ENCODE peak calls at places on chromosomes 2 and 18, in eight cellular contexts. S is brain microvascular endothelial cell, Y is fibroblast of pulmonary artery, M is adrenal gland, F is psoas muscle, I is bronchial epithelial cell, K is GM23248, G is left ventricle myocardium inferior. Z is an unnamed sample.

GRCh38 chr18:2572144-2572682 is 856 bp downstream of the NDC80 start:
- DNase-seq in F (no peak), Y (no peak), S (no peak), M (no peak), I (no peak), G (no peak), K (peak; percentile 31), Z (no peak)

GRCh38 chr2:66667288-66667780 is 232.4 kb downstream of the MEIS1 start:
- DNase-seq in F (no peak), Y (no peak), K (no peak), S (no peak), G (no peak), I (no peak), M (no peak), Z (no peak)

GRCh38 chr2:72969706-72970105 is 52.4 kb downstream of the EMX1 start:
- DNase-seq in I (no peak), F (no peak), M (no peak), Y (no peak), G (no peak), K (no peak), S (no peak), Z (no peak)

GRCh38 chr2:212173771-212174510 is 364.7 kb downstream of the ERBB4 start:
- DNase-seq in M (no peak), Y (no peak), K (no peak), S (peak; percentile 12), G (no peak), F (no peak), I (peak; percentile 60), Z (no peak)

GRCh38 chr2:206084870-206085741 is 868 bp downstream of the INO80D start:
- DNase-seq in S (no peak), G (peak; percentile 34), Y (no peak), F (peak; percentile 47), K (peak; percentile 58), M (peak; percentile 48), I (no peak), Z (peak; percentile 36)

GRCh38 chr2:240469239-240469636 is 33.8 kb downstream of the GPC1 start:
- DNase-seq in I (no peak), Y (no peak), F (no peak), S (no peak), K (no peak), G (no peak), M (no peak), Z (no peak)

GRCh38 chr2:238087211-238087610 is 12.9 kb upstream of the ESPNL start:
- DNase-seq in M (no peak), G (no peak), F (no peak), S (no peak), I (no peak), K (no peak), Y (no peak), Z (no peak)

GRCh38 chr2:96163768-96164429 is 18.7 kb upstream of the DUSP2 start:
- DNase-seq in Y (peak; percentile 18), F (no peak), I (no peak), M (no peak), K (no peak), S (no peak), G (no peak), Z (no peak)

GRCh38 chr2:221780281-221780688 is 208.2 kb upstream of the EPHA4 start:
- DNase-seq in G (no peak), F (no peak), K (peak; percentile 77), I (peak; percentile 84), M (no peak), S (no peak), Y (peak; percentile 67), Z (no peak)

GRCh38 chr2:42859006-42859552 is 66.7 kb upstream of the HAAO start:
- DNase-seq in F (no peak), S (peak; percentile 82), K (peak; percentile 65), I (peak; percentile 67), Y (peak; percentile 90), M (peak; percentile 52), G (no peak), Z (peak; percentile 82)

GRCh38 chr18:3842844-3843243 is 392.9 kb downstream of the TGIF1 start:
- DNase-seq in M (no peak), G (no peak), I (no peak), Y (no peak), K (no peak), F (no peak), S (no peak), Z (no peak)

GRCh38 chr2:109447251-109447661 is 166.5 kb downstream of the SEPTIN10 start:
- DNase-seq in F (no peak), G (no peak), S (peak; percentile 91), I (no peak), K (peak; percentile 82), M (no peak), Y (peak; percentile 50), Z (peak; percentile 98)

GRCh38 chr2:209367091-209367747 is 56.6 kb upstream of the MAP2 start:
- DNase-seq in G (no peak), Y (peak; percentile 14), M (no peak), I (peak; percentile 60), K (peak; percentile 43), S (no peak), F (no peak), Z (peak; percentile 21)

GRCh38 chr2:171272039-171272438 is 111.3 kb upstream of the TLK1 start:
- DNase-seq in I (peak; percentile 99), F (no peak), S (peak; percentile 84), M (peak; percentile 54), Y (peak; percentile 91), K (peak; percentile 92), G (no peak), Z (peak; percentile 82)

GRCh38 chr2:220044383-220044782 is 417.0 kb downstream of the SLC4A3 start:
- DNase-seq in S (no peak), M (no peak), Y (no peak), I (no peak), F (no peak), G (no peak), K (no peak), Z (no peak)

GRCh38 chr2:226973821-226974220 is 138.0 kb downstream of the RHBDD1 start:
- DNase-seq in I (no peak), S (no peak), G (no peak), M (no peak), K (no peak), F (no peak), Y (no peak), Z (no peak)

GRCh38 chr2:139825726-139826125 is 1045.5 kb upstream of the NXPH2 start:
- DNase-seq in F (no peak), M (no peak), G (no peak), I (peak; percentile 0), S (no peak), K (no peak), Y (no peak), Z (no peak)

GRCh38 chr2:196718394-196718793 is 78.9 kb downstream of the CCDC150 start:
- DNase-seq in K (peak; percentile 33), S (no peak), M (no peak), Y (peak; percentile 9), I (no peak), G (no peak), F (no peak), Z (peak; percentile 12)
- H3K4me3 ChIP-seq in K (no peak overlapping the region), S (no peak overlapping the region), M (no peak overlapping the region), Y (no peak overlapping the region), I (no peak overlapping the region), G (no peak overlapping the region), F (no peak overlapping the region), Z (no peak overlapping the region)

DNA sequence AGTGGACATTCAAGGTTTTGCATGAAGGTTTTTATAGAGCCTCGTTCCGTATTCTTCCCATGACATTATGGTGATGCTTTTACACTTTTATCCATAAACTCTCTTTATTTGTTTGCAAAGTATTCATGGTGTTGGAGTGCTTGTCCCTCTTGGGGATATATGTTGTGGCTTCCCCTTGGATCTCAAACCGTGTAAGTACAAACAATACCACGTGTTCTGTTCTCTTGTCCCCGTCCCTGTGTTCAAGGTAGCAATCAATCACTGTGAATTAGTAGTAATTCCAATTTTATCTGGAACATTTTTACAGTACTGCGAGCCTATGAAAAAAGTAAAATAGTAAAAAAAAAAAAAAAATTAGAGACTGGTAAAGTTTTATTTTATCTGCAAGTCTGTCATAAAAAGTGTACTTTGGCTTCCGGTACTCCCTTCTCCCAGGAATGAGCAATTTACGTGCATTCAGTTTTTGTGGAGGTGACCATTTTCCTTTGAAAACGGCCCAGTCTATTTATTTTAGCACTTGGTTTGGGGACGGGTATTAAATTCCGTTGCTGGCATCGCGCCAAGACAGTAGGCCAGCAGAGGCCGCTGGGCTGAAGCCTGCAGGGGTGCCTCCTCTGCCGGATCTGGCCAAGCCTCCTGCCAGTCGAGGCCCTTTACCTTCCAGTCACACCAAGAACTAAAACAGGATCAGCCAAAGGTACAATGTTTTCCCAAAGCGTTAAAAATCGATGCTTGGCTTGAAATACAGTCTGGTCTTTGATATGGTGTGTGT is 175.7 kb downstream of the SOCS6 start:
- DNase-seq in Y (peak; percentile 73), G (peak; percentile 72), K (peak; percentile 85), F (peak; percentile 71), I (peak; percentile 46), M (peak; percentile 81), S (peak; percentile 54), Z (peak; percentile 69)
- H3K4me3 ChIP-seq in Y (peak overlapping the region; percentile 43), G (peak overlapping the region; percentile 57), K (peak overlapping the region; percentile 64), F (peak overlapping the region; percentile 59), I (peak overlapping the region; percentile 18), M (no peak overlapping the region), S (peak overlapping the region; percentile 46), Z (peak overlapping the region; percentile 52)

DNA sequence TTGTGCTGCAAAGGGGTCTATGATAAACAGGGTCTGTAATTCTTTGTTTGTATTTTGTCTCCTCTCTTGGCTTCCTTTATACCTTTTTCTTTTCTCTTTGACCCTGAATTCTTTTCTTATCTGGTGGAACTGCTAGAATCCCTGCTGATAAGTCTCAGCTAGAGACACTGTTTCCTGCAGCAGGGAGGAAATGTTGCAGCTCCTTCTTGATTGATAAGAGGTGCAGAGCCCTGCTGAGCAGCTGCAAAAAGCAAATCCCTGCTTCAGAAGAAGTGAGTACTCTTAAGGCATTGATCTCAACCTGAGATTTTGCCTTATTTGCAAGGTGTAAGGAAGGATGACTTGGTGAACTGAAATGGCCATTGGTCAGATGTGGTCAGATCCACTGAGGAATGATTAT is 167.8 kb downstream of the NUP35 start:
- DNase-seq in F (no peak), M (no peak), I (no peak), G (no peak), Y (no peak), K (no peak), S (no peak), Z (no peak)
- H3K4me3 ChIP-seq in F (no peak overlapping the region), M (no peak overlapping the region), I (no peak overlapping the region), G (no peak overlapping the region), Y (no peak overlapping the region), K (no peak overlapping the region), S (no peak overlapping the region), Z (no peak overlapping the region)

GRCh38 chr2:3960106-3960505 is 256.7 kb downstream of the DCDC2C start:
- DNase-seq in F (no peak), G (no peak), K (no peak), I (no peak), S (peak; percentile 14), M (no peak), Y (no peak), Z (no peak)
- H3K4me3 ChIP-seq in F (no peak overlapping the region), G (no peak overlapping the region), K (no peak overlapping the region), I (no peak overlapping the region), S (no peak overlapping the region), M (no peak overlapping the region), Y (no peak overlapping the region), Z (no peak overlapping the region)

DNA sequence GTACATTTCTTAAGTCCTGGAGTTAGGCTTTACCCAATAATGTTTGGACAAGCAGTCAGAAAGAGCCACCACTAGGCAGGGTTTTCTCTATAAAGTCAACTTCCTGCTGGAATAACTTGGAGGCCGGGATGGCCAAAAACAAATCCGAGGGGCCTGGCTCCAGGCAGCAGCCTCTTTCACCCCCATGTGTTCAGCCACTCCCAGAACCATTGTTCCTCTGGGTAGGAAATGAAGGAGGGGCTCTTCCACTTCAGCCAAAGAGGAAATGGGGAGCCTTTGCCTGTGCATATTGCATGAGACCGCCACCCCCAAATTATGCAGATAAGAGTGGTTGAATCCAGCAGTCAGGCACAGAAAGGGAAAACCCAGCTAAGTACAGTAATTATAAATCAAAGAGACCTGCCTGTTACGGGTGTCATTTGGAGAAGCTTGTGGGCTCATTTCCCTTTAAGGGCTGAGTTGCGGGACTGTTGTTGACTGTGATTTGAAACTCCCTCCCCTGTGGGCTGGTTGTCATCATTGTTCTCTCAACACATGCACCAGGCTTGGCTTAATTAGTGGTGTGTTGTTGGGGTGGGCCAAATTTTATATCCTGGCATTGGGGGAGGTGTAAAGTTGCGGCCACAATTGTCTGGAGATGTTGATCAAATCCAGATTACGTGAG is 212.8 kb upstream of the SOX11 start:
- DNase-seq in K (no peak), Y (no peak), I (no peak), G (no peak), F (no peak), S (no peak), M (no peak), Z (no peak)
- H3K4me3 ChIP-seq in K (no peak overlapping the region), Y (no peak overlapping the region), I (no peak overlapping the region), G (peak overlapping the region; percentile 17), F (no peak overlapping the region), S (no peak overlapping the region), M (no peak overlapping the region), Z (no peak overlapping the region)

Z was measured in fibroblast of villous mesenchyme.